ENCODE peak calls at places on chromosomes 16 and 17, in seven cellular contexts. One of them, this sample, is unnamed.

GRCh38 chr17:2853722-2854580 is 57.7 kb downstream of the RAP1GAP2 start:
- DNase-seq in fibroblast of mammary gland: peak
- DNase-seq in ascending aorta: no peak
- DNase-seq in HFF-Myc: no peak
- DNase-seq in cardiac muscle cell: peak
- DNase-seq in A673: no peak
- DNase-seq in adrenal gland: no peak
- DNase-seq in this sample: peak

GRCh38 chr16:65375651-65376050 is 253.8 kb upstream of the CDH11 start:
- DNase-seq in adrenal gland: no peak
- DNase-seq in ascending aorta: no peak
- DNase-seq in fibroblast of mammary gland: peak
- DNase-seq in HFF-Myc: no peak
- DNase-seq in cardiac muscle cell: no peak
- DNase-seq in A673: no peak
- DNase-seq in this sample: no peak

GRCh38 chr17:2067559-2067958 is 12.7 kb downstream of the HIC1 start:
- DNase-seq in adrenal gland: no peak
- DNase-seq in A673: no peak
- DNase-seq in HFF-Myc: peak
- DNase-seq in fibroblast of mammary gland: peak
- DNase-seq in cardiac muscle cell: no peak
- DNase-seq in ascending aorta: no peak
- DNase-seq in this sample: no peak

GRCh38 chr16:79434771-79435170 is 165.8 kb downstream of the MAF start:
- DNase-seq in adrenal gland: no peak
- DNase-seq in fibroblast of mammary gland: no peak
- DNase-seq in A673: no peak
- DNase-seq in HFF-Myc: no peak
- DNase-seq in ascending aorta: no peak
- DNase-seq in cardiac muscle cell: no peak
- DNase-seq in this sample: no peak

GRCh38 chr17:54864636-54865420 is 35.8 kb upstream of the TOM1L1 start:
- DNase-seq in HFF-Myc: no peak
- DNase-seq in A673: no peak
- DNase-seq in fibroblast of mammary gland: no peak
- DNase-seq in adrenal gland: no peak
- DNase-seq in ascending aorta: no peak
- DNase-seq in cardiac muscle cell: peak
- DNase-seq in this sample: no peak

GRCh38 chr17:28092109-28092508 is 49.6 kb downstream of the NLK start:
- DNase-seq in ascending aorta: no peak
- DNase-seq in fibroblast of mammary gland: no peak
- DNase-seq in adrenal gland: no peak
- DNase-seq in A673: no peak
- DNase-seq in cardiac muscle cell: no peak
- DNase-seq in HFF-Myc: no peak
- DNase-seq in this sample: no peak

GRCh38 chr17:74523308-74523707 is 8.0 kb downstream of the CD300LB start:
- DNase-seq in A673: no peak
- DNase-seq in cardiac muscle cell: no peak
- DNase-seq in adrenal gland: no peak
- DNase-seq in ascending aorta: no peak
- DNase-seq in fibroblast of mammary gland: no peak
- DNase-seq in HFF-Myc: no peak
- DNase-seq in this sample: no peak

GRCh38 chr16:2195316-2196161 is 866 bp downstream of the CASKIN1 start:
- DNase-seq in adrenal gland: no peak
- DNase-seq in cardiac muscle cell: no peak
- DNase-seq in ascending aorta: no peak
- DNase-seq in A673: no peak
- DNase-seq in fibroblast of mammary gland: no peak
- DNase-seq in HFF-Myc: no peak
- DNase-seq in this sample: no peak

GRCh38 chr17:28698253-28698941 is 13.3 kb downstream of the PROCA1 start:
- DNase-seq in cardiac muscle cell: no peak
- DNase-seq in ascending aorta: no peak
- DNase-seq in fibroblast of mammary gland: peak
- DNase-seq in adrenal gland: no peak
- DNase-seq in HFF-Myc: no peak
- DNase-seq in A673: no peak
- DNase-seq in this sample: no peak

GRCh38 chr17:37725601-37726146 is 19.2 kb downstream of the HNF1B start:
- DNase-seq in ascending aorta: no peak
- DNase-seq in fibroblast of mammary gland: no peak
- DNase-seq in HFF-Myc: no peak
- DNase-seq in adrenal gland: no peak
- DNase-seq in cardiac muscle cell: no peak
- DNase-seq in A673: no peak
- DNase-seq in this sample: no peak

GRCh38 chr17:74452841-74453661 is 13.4 kb upstream of the CD300A start:
- DNase-seq in HFF-Myc: no peak
- DNase-seq in adrenal gland: no peak
- DNase-seq in A673: no peak
- DNase-seq in cardiac muscle cell: no peak
- DNase-seq in fibroblast of mammary gland: no peak
- DNase-seq in ascending aorta: no peak
- DNase-seq in this sample: no peak

GRCh38 chr16:142405-142804 is 3.9 kb upstream of the NPRL3 start:
- DNase-seq in cardiac muscle cell: no peak
- DNase-seq in fibroblast of mammary gland: no peak
- DNase-seq in ascending aorta: no peak
- DNase-seq in A673: no peak
- DNase-seq in adrenal gland: no peak
- DNase-seq in HFF-Myc: no peak
- DNase-seq in this sample: no peak

GRCh38 chr17:61362396-61362795 is 37.2 kb upstream of the TBX2 start:
- DNase-seq in adrenal gland: no peak
- DNase-seq in cardiac muscle cell: no peak
- DNase-seq in ascending aorta: no peak
- DNase-seq in HFF-Myc: no peak
- DNase-seq in fibroblast of mammary gland: no peak
- DNase-seq in A673: no peak
- DNase-seq in this sample: no peak

GRCh38 chr17:47987240-47987835 is 16.4 kb downstream of the CDK5RAP3 start:
- DNase-seq in A673: peak
- DNase-seq in fibroblast of mammary gland: no peak
- DNase-seq in cardiac muscle cell: no peak
- DNase-seq in adrenal gland: no peak
- DNase-seq in HFF-Myc: no peak
- DNase-seq in ascending aorta: no peak
- DNase-seq in this sample: no peak

GRCh38 chr16:11627822-11628457 is 40.3 kb upstream of the SNN start:
- DNase-seq in cardiac muscle cell: no peak
- DNase-seq in HFF-Myc: no peak
- DNase-seq in adrenal gland: no peak
- DNase-seq in fibroblast of mammary gland: peak
- DNase-seq in ascending aorta: no peak
- DNase-seq in A673: no peak
- DNase-seq in this sample: no peak

DNA sequence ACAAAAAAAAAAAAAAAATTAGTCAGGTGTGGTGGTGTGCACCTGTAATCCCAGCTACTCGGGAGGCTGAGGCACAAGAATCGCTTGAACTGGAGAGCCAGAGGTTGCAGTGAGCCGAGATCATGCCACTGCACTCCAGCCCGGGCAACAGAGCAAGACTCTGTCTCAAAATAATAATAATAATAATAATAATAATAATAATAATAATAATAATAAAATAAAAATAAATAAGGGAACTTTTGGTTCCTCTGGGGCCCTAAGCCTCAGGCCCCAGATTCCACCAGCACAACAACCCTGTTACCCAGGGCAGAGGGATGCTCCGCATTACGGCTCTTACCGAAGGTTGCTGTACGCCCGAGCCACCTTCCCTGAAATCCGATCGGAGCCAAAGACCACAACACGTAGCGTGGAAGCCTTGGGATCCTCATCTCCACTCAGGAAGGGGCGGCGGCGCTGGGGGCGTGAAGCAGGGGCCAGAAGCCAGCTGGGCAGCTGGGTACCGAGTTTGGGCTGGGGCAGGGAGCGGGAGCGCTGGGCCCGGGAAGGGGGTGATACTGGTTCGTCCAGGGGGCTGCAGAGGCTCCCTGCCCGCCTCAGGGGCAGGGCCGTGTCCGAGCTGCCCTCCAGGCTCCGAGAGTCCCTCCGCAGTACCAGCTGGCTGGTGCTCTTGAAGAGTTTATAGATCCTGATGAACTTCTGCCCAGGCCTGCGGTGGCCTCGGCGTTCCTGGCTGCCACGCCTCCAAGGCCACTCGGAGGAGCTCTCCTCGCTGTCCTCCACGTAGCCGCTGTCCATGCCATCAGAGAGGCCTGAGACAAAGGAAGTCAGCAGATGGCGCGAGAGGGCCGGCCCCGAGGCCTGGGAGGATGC is 20.6 kb upstream of the PIK3R6 start:
- DNase-seq in HFF-Myc: peak
- DNase-seq in fibroblast of mammary gland: peak
- DNase-seq in cardiac muscle cell: peak
- DNase-seq in ascending aorta: no peak
- DNase-seq in adrenal gland: peak
- DNase-seq in A673: no peak
- DNase-seq in this sample: peak
- TF ChIP-seq CTCF in HFF-Myc: peak
- TF ChIP-seq CTCF in fibroblast of mammary gland: peak
- TF ChIP-seq CTCF in cardiac muscle cell: peak
- TF ChIP-seq CTCF in ascending aorta: no peak
- TF ChIP-seq CTCF in adrenal gland: peak
- TF ChIP-seq CTCF in A673: no peak
- TF ChIP-seq CTCF in this sample: peak

DNA sequence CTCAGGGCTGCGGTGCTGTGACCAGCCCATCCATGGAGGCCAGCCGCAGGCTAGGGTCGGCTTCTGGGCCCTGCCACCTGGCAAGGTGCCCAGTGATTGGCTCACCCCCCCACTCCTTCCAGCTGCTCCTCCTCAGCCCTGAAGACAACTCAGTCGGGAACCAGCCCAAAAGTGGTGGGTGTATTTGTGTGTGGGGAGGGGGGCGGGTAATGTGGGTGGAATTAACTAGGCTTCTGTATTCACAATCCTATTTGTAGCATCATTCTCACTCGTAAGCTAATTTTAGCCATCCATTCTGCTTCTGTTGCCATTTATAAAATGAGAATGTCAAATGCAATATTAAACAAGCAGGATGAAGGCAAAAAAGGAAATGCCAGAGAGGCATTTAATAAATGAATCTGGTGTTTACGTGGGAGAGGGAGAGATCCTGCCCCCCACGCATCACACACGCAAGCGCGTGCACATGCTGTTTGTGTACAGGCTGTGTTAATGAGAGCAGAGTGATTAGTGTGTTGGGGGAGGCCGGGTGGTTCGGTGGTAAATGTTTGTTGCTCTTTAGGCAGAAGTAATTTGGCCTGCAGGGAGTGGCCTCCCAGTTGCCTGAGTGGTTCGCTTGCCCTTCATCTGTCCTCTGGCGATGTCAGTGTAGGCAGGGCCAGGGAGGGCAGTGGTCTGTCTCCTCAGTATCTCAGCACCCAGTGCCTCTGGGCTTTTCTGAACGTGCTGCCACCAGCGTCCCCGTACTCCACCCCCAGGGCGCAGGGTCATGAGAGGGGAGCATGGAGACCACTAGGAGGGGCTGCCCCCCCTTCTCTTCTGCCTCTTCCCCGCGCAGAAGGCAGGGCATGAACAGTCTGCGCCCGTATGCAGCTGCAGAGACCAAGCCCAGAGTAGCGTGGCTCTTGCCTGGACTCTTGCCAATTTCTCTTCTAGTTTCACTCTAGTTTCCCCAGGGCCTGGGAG is 140.0 kb downstream of the CCDC182 start:
- DNase-seq in A673: peak
- DNase-seq in adrenal gland: peak
- DNase-seq in fibroblast of mammary gland: no peak
- DNase-seq in ascending aorta: no peak
- DNase-seq in cardiac muscle cell: peak
- DNase-seq in HFF-Myc: no peak
- DNase-seq in this sample: peak
- TF ChIP-seq CTCF in A673: no peak
- TF ChIP-seq CTCF in adrenal gland: no peak
- TF ChIP-seq CTCF in fibroblast of mammary gland: no peak
- TF ChIP-seq CTCF in ascending aorta: no peak
- TF ChIP-seq CTCF in cardiac muscle cell: no peak
- TF ChIP-seq CTCF in HFF-Myc: no peak
- TF ChIP-seq CTCF in this sample: no peak

GRCh38 chr17:17760872-17761550 is 75.8 kb downstream of the SREBF1 start:
- DNase-seq in adrenal gland: no peak
- DNase-seq in HFF-Myc: no peak
- DNase-seq in cardiac muscle cell: no peak
- DNase-seq in ascending aorta: no peak
- DNase-seq in fibroblast of mammary gland: no peak
- DNase-seq in A673: no peak
- DNase-seq in this sample: no peak

GRCh38 chr17:17758443-17758842 is 77.2 kb downstream of the RAI1 start:
- DNase-seq in ascending aorta: no peak
- DNase-seq in cardiac muscle cell: no peak
- DNase-seq in HFF-Myc: no peak
- DNase-seq in adrenal gland: no peak
- DNase-seq in fibroblast of mammary gland: no peak
- DNase-seq in A673: no peak
- DNase-seq in this sample: no peak

GRCh38 chr17:17757944-17758343 is 76.7 kb downstream of the RAI1 start:
- DNase-seq in adrenal gland: no peak
- DNase-seq in A673: no peak
- DNase-seq in fibroblast of mammary gland: no peak
- DNase-seq in ascending aorta: no peak
- DNase-seq in cardiac muscle cell: no peak
- DNase-seq in HFF-Myc: no peak
- DNase-seq in this sample: no peak

GRCh38 chr17:17757391-17757791 is 76.1 kb downstream of the RAI1 start:
- DNase-seq in HFF-Myc: no peak
- DNase-seq in fibroblast of mammary gland: no peak
- DNase-seq in A673: no peak
- DNase-seq in adrenal gland: no peak
- DNase-seq in cardiac muscle cell: no peak
- DNase-seq in ascending aorta: no peak
- DNase-seq in this sample: no peak

GRCh38 chr17:17759164-17759563 is 77.6 kb downstream of the SREBF1 start:
- DNase-seq in HFF-Myc: no peak
- DNase-seq in ascending aorta: no peak
- DNase-seq in fibroblast of mammary gland: no peak
- DNase-seq in cardiac muscle cell: no peak
- DNase-seq in adrenal gland: no peak
- DNase-seq in A673: no peak
- DNase-seq in this sample: no peak
- TF ChIP-seq CTCF in HFF-Myc: no peak
- TF ChIP-seq CTCF in ascending aorta: no peak
- TF ChIP-seq CTCF in fibroblast of mammary gland: no peak
- TF ChIP-seq CTCF in cardiac muscle cell: no peak
- TF ChIP-seq CTCF in adrenal gland: no peak
- TF ChIP-seq CTCF in A673: no peak
- TF ChIP-seq CTCF in this sample: no peak

GRCh38 chr16:77951788-77952187 is 70.6 kb upstream of the CLEC3A start:
- DNase-seq in cardiac muscle cell: peak
- DNase-seq in ascending aorta: no peak
- DNase-seq in fibroblast of mammary gland: no peak
- DNase-seq in adrenal gland: no peak
- DNase-seq in HFF-Myc: no peak
- DNase-seq in A673: peak
- DNase-seq in this sample: no peak
- TF ChIP-seq CTCF in cardiac muscle cell: peak
- TF ChIP-seq CTCF in ascending aorta: peak
- TF ChIP-seq CTCF in fibroblast of mammary gland: peak
- TF ChIP-seq CTCF in adrenal gland: no peak
- TF ChIP-seq CTCF in HFF-Myc: no peak
- TF ChIP-seq CTCF in A673: peak
- TF ChIP-seq CTCF in this sample: peak